ENCODE peak calls at places on chromosomes 12 and 14, in four cellular contexts. E is K562, O is HepG2, B is SK-N-SH. W is an unnamed sample.

GRCh38 chr12:94187351-94187750 is 39.0 kb downstream of the PLXNC1 start:
- DNase-seq in O (no peak), B (peak), E (no peak), W (no peak)

GRCh38 chr12:17875230-17875629 is 214.8 kb downstream of the RERGL start:
- DNase-seq in B (no peak), E (no peak), O (no peak), W (peak)

GRCh38 chr12:5066251-5066650 is 22.6 kb downstream of the KCNA5 start:
- DNase-seq in E (no peak), O (no peak), B (no peak), W (no peak)

GRCh38 chr14:105065280-105066228 is at the start of gene GPR132:
- DNase-seq in B (no peak), E (no peak), O (no peak), W (no peak)

GRCh38 chr12:123896786-123897185 is 75.8 kb downstream of the CCDC92 start:
- DNase-seq in B (no peak), E (no peak), O (no peak), W (no peak)

GRCh38 chr14:75711134-75711795 is 50.2 kb downstream of the TTLL5 start:
- DNase-seq in B (peak), O (peak), E (peak), W (peak)

GRCh38 chr12:32397703-32398102 is 1.7 kb upstream of the FGD4 start:
- DNase-seq in O (no peak), E (no peak), B (no peak), W (no peak)

GRCh38 chr12:22399464-22399863 is 65.0 kb upstream of the ST8SIA1 start:
- DNase-seq in O (no peak), E (no peak), B (no peak), W (no peak)

GRCh38 chr12:46372852-46373302 is 304 bp upstream of the SLC38A2 start:
- DNase-seq in B (peak), E (peak), O (no peak), W (no peak)

GRCh38 chr14:91752956-91753355 is 21.1 kb upstream of the CATSPERB start:
- DNase-seq in B (no peak), O (no peak), E (no peak), W (no peak)

GRCh38 chr12:71558445-71558844 is 105.2 kb downstream of the ZFC3H1 start:
- DNase-seq in O (no peak), B (peak), E (no peak), W (no peak)

GRCh38 chr12:19759229-19759628 is 319.9 kb downstream of the AEBP2 start:
- DNase-seq in B (no peak), O (no peak), E (no peak), W (no peak)

GRCh38 chr12:57498143-57498524 is 10.3 kb downstream of the MARS1 start:
- DNase-seq in E (no peak), B (no peak), O (no peak), W (no peak)

GRCh38 chr14:65927871-65928270 is 515.3 kb downstream of the FUT8 start:
- DNase-seq in O (no peak), E (no peak), B (no peak), W (no peak)

GRCh38 chr12:76680940-76681339 is 83.0 kb upstream of the ZDHHC17 start:
- DNase-seq in B (no peak), E (no peak), O (no peak), W (no peak)

GRCh38 chr12:128387811-128388422 is 120.9 kb downstream of the TMEM132C start:
- DNase-seq in O (peak), B (peak), E (peak), W (no peak)

GRCh38 chr12:1587927-1588573 is 6.3 kb downstream of the FBXL14 start:
- DNase-seq in E (no peak), B (no peak), O (no peak), W (no peak)

GRCh38 chr14:35687335-35687939 is 121.7 kb downstream of the RALGAPA1 start:
- DNase-seq in B (peak), E (peak), O (peak), W (peak)

GRCh38 chr14:88852632-88853031 is 28.2 kb downstream of the TTC8 start:
- DNase-seq in E (no peak), B (peak), O (no peak), W (no peak)

GRCh38 chr14:69339426-69339825 is 58.7 kb downstream of the ERH start:
- DNase-seq in O (no peak), E (no peak), B (no peak), W (no peak)

GRCh38 chr12:47394070-47394469 is 311.8 kb downstream of the RPAP3 start:
- DNase-seq in O (no peak), B (no peak), E (no peak), W (no peak)

GRCh38 chr12:53191096-53191884 is 10.6 kb upstream of the CSAD start:
- DNase-seq in O (no peak), B (no peak), E (no peak), W (no peak)

GRCh38 chr12:12323606-12324005 is 26.4 kb downstream of the MANSC1 start:
- DNase-seq in O (no peak), B (no peak), E (no peak), W (no peak)

GRCh38 chr14:89600950-89601826 is 184.2 kb upstream of the FOXN3 start:
- DNase-seq in B (no peak), E (no peak), O (no peak), W (no peak)

GRCh38 chr12:23753627-23754358 is 195.7 kb downstream of the SOX5 start:
- DNase-seq in B (no peak), O (no peak), E (no peak), W (no peak)

GRCh38 chr12:67637718-67638117 is 10.8 kb upstream of the DYRK2 start:
- DNase-seq in O (no peak), E (no peak), B (no peak), W (no peak)

GRCh38 chr12:14771651-14772137 is 31.6 kb downstream of the WBP11 start:
- DNase-seq in E (no peak), B (peak), O (no peak), W (no peak)

GRCh38 chr12:130830246-130830551 is 8.9 kb downstream of the STX2 start:
- DNase-seq in E (peak), O (no peak), B (no peak), W (no peak)

GRCh38 chr12:109946505-109946904 is 46.4 kb downstream of the TCHP start:
- DNase-seq in E (no peak), B (no peak), O (no peak), W (no peak)

GRCh38 chr12:27573972-27574371 is 50.0 kb downstream of the PPFIBP1 start:
- DNase-seq in E (no peak), O (no peak), B (no peak), W (peak)

GRCh38 chr12:101792046-101792931 is 38.5 kb downstream of the GNPTAB start:
- DNase-seq in B (peak), O (no peak), E (no peak), W (no peak)

GRCh38 chr12:29562167-29562776 is 64.8 kb upstream of the OVCH1 start:
- DNase-seq in B (no peak), E (no peak), O (no peak), W (no peak)

GRCh38 chr12:124152733-124153132 is 142.2 kb upstream of the RFLNA start:
- DNase-seq in O (no peak), E (no peak), B (no peak), W (no peak)

GRCh38 chr12:97760601-97761000 is 298.0 kb downstream of the RMST start:
- DNase-seq in E (no peak), B (no peak), O (no peak), W (no peak)

GRCh38 chr14:105925615-105926414 is 399.4 kb downstream of the TMEM121 start:
- DNase-seq in E (peak), B (no peak), O (no peak), W (no peak)

GRCh38 chr12:108766294-108766693 is 35.0 kb upstream of the CORO1C start:
- DNase-seq in B (no peak), E (no peak), O (no peak), W (no peak)

GRCh38 chr14:58428011-58428807 is 690 bp downstream of the KIAA0586 start:
- DNase-seq in O (peak), B (peak), E (peak), W (peak)

GRCh38 chr12:12673296-12673695 is 22.7 kb downstream of the GPR19 start:
- DNase-seq in B (no peak), E (no peak), O (no peak), W (no peak)

GRCh38 chr12:109766251-109766778 is 52.7 kb downstream of the FAM222A start:
- DNase-seq in E (no peak), B (peak), O (no peak), W (no peak)

GRCh38 chr14:75543258-75543657 is 21.0 kb downstream of the BATF start:
- DNase-seq in B (no peak), O (no peak), E (no peak), W (no peak)

GRCh38 chr14:51236314-51236713 is 3.7 kb upstream of the TMX1 start:
- DNase-seq in O (no peak), E (no peak), B (no peak), W (no peak)
- TF ChIP-seq ELF1 in O (no peak), E (no peak), B (no peak), W (no peak)

GRCh38 chr12:114416028-114416427 is 10.1 kb upstream of the TBX5 start:
- DNase-seq in O (no peak), E (no peak), B (no peak), W (no peak)

GRCh38 chr12:114425031-114425626 is 19.2 kb upstream of the TBX5 start:
- DNase-seq in O (peak), E (no peak), B (no peak), W (no peak)

GRCh38 chr12:114414866-114415524 is 9.1 kb upstream of the TBX5 start:
- DNase-seq in E (no peak), B (no peak), O (no peak), W (no peak)

GRCh38 chr12:114415525-114415868 is 9.6 kb upstream of the TBX5 start:
- DNase-seq in E (no peak), O (no peak), B (no peak), W (no peak)

GRCh38 chr12:114420553-114420952 is 14.6 kb upstream of the TBX5 start:
- DNase-seq in B (no peak), O (no peak), E (no peak), W (no peak)
- TF ChIP-seq ZBTB33 in B (no peak), O (no peak), E (no peak), W (no peak)

GRCh38 chr12:82651489-82651888 is 35.2 kb upstream of the TMTC2 start:
- DNase-seq in E (no peak), B (no peak), O (no peak), W (peak)
- TF ChIP-seq ELF1 in E (no peak), B (no peak), O (no peak), W (no peak)

GRCh38 chr12:3015356-3015755 is 56.2 kb downstream of the TEAD4 start:
- DNase-seq in E (no peak), O (no peak), B (no peak), W (no peak)
- TF ChIP-seq ZBTB33 in E (no peak), O (no peak), B (no peak), W (no peak)

GRCh38 chr14:92978229-92979021 is 55.5 kb downstream of the CHGA start:
- DNase-seq in B (no peak), E (no peak), O (no peak), W (no peak)
- TF ChIP-seq ELF1 in B (no peak), E (no peak), O (no peak), W (no peak)

DNA sequence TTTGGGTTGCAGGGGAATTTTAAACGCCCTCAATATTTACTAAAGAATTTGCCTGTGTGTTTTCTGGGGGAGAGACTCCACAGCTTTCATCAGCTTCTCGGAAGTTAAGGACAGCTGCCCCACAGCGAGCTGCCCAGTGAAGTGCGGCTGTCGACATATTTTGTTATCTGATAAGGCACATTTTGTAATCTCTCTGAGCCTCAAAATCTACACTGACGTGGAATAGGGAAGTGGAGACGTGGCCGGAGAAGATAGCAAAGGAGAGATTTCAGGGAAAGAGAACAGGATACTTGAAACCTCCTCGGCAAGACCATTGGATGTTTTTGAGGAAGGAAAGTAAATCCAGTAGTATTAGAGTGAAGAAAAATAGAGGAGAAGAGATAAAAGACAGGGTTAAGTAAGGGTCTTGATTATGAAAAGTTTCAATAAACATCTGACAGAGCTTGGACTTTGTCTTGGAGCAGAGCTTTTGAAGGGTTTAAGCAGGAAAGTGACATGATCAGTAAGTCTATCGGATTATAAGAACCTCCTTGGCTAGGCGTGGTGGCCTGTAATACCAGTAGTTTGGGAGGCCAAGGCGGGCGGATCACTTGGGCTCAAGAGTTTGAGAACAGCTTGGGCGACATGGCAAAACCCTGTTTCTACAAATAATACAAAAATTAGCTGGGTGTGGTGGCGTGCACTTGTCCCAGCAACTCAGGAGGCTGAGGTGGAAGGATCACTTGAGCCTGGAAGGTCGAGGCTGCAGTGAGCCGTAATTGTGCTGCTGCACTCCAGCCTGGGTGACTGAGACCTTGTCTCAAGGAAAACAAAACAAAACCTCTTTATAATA is 1.1 kb downstream of the POLR3B start:
- DNase-seq in O (peak), B (peak), E (peak), W (no peak)
- TF ChIP-seq ZBTB33 in O (no peak), B (no peak), E (no peak), W (no peak)

W was measured in HCT116.